ENCODE peak calls at places on chromosomes 16 and 17, in six cellular contexts. One of them, this sample, is unnamed.

GRCh38 chr17:12665263-12666210 is at the start of gene MYOCD:
- DNase-seq in GM23248: peak; percentile 37
- DNase-seq in cardiac muscle cell: peak; percentile 97
- DNase-seq in adipocyte: peak; percentile 71
- DNase-seq in right lobe of liver: peak; percentile 19
- DNase-seq in ovary: peak; percentile 64
- DNase-seq in this sample: peak; percentile 79

GRCh38 chr16:3819741-3820724 is 60.5 kb downstream of the CREBBP start:
- DNase-seq in GM23248: peak; percentile 84
- DNase-seq in cardiac muscle cell: peak; percentile 75
- DNase-seq in adipocyte: peak; percentile 95
- DNase-seq in right lobe of liver: no peak
- DNase-seq in ovary: peak; percentile 47
- DNase-seq in this sample: no peak

GRCh38 chr17:49108318-49108717 is 24.3 kb upstream of the B4GALNT2 start:
- DNase-seq in GM23248: peak; percentile 77
- DNase-seq in cardiac muscle cell: no peak
- DNase-seq in adipocyte: peak; percentile 44
- DNase-seq in right lobe of liver: no peak
- DNase-seq in ovary: no peak
- DNase-seq in this sample: no peak

GRCh38 chr16:79213214-79213613 is 387.3 kb downstream of the MAF start:
- DNase-seq in GM23248: peak; percentile 4
- DNase-seq in cardiac muscle cell: no peak
- DNase-seq in adipocyte: no peak
- DNase-seq in right lobe of liver: peak; percentile 25
- DNase-seq in ovary: no peak
- DNase-seq in this sample: no peak

GRCh38 chr17:21285164-21286065 is 904 bp downstream of the MAP2K3 start:
- DNase-seq in GM23248: peak; percentile 78
- DNase-seq in cardiac muscle cell: peak; percentile 17
- DNase-seq in adipocyte: peak; percentile 62
- DNase-seq in right lobe of liver: peak; percentile 46
- DNase-seq in ovary: peak; percentile 61
- DNase-seq in this sample: peak; percentile 69

GRCh38 chr16:24499193-24499814 is 40.1 kb upstream of the RBBP6 start:
- DNase-seq in GM23248: peak; percentile 53
- DNase-seq in cardiac muscle cell: peak; percentile 65
- DNase-seq in adipocyte: peak; percentile 37
- DNase-seq in right lobe of liver: no peak
- DNase-seq in ovary: no peak
- DNase-seq in this sample: no peak

GRCh38 chr17:77889866-77890760 is 68.4 kb upstream of the TNRC6C start:
- DNase-seq in GM23248: no peak
- DNase-seq in cardiac muscle cell: no peak
- DNase-seq in adipocyte: no peak
- DNase-seq in right lobe of liver: peak; percentile 8
- DNase-seq in ovary: no peak
- DNase-seq in this sample: no peak

GRCh38 chr17:77297693-77298666 is 157.2 kb downstream of the SEC14L1 start:
- DNase-seq in GM23248: no peak
- DNase-seq in cardiac muscle cell: no peak
- DNase-seq in adipocyte: no peak
- DNase-seq in right lobe of liver: no peak
- DNase-seq in ovary: no peak
- DNase-seq in this sample: no peak

GRCh38 chr16:50146479-50147435 is 6.3 kb upstream of the TENT4B start:
- DNase-seq in GM23248: no peak
- DNase-seq in cardiac muscle cell: no peak
- DNase-seq in adipocyte: peak; percentile 24
- DNase-seq in right lobe of liver: no peak
- DNase-seq in ovary: no peak
- DNase-seq in this sample: no peak

GRCh38 chr16:48098472-48098871 is 57.3 kb downstream of the ABCC12 start:
- DNase-seq in GM23248: no peak
- DNase-seq in cardiac muscle cell: no peak
- DNase-seq in adipocyte: no peak
- DNase-seq in right lobe of liver: no peak
- DNase-seq in ovary: no peak
- DNase-seq in this sample: no peak

GRCh38 chr17:5635949-5636348 is 51.6 kb upstream of the NLRP1 start:
- DNase-seq in GM23248: no peak
- DNase-seq in cardiac muscle cell: no peak
- DNase-seq in adipocyte: no peak
- DNase-seq in right lobe of liver: no peak
- DNase-seq in ovary: no peak
- DNase-seq in this sample: no peak

GRCh38 chr17:81388091-81388611 is 7.1 kb upstream of the BAHCC1 start:
- DNase-seq in GM23248: no peak
- DNase-seq in cardiac muscle cell: no peak
- DNase-seq in adipocyte: no peak
- DNase-seq in right lobe of liver: peak; percentile 29
- DNase-seq in ovary: peak; percentile 46
- DNase-seq in this sample: no peak

GRCh38 chr16:87414251-87414680 is 22.1 kb downstream of the MAP1LC3B start:
- DNase-seq in GM23248: no peak
- DNase-seq in cardiac muscle cell: no peak
- DNase-seq in adipocyte: no peak
- DNase-seq in right lobe of liver: no peak
- DNase-seq in ovary: peak; percentile 9
- DNase-seq in this sample: no peak

GRCh38 chr16:588639-588888 is 1.3 kb upstream of the RAB40C start:
- DNase-seq in GM23248: peak; percentile 92
- DNase-seq in cardiac muscle cell: peak; percentile 77
- DNase-seq in adipocyte: peak; percentile 83
- DNase-seq in right lobe of liver: no peak
- DNase-seq in ovary: no peak
- DNase-seq in this sample: peak; percentile 59

GRCh38 chr16:57643166-57643813 is 14.9 kb downstream of the ADGRG1 start:
- DNase-seq in GM23248: peak; percentile 82
- DNase-seq in cardiac muscle cell: no peak
- DNase-seq in adipocyte: peak; percentile 40
- DNase-seq in right lobe of liver: no peak
- DNase-seq in ovary: no peak
- DNase-seq in this sample: no peak

GRCh38 chr17:68343976-68344375 is 52.7 kb downstream of the ARSG start:
- DNase-seq in GM23248: no peak
- DNase-seq in cardiac muscle cell: no peak
- DNase-seq in adipocyte: no peak
- DNase-seq in right lobe of liver: no peak
- DNase-seq in ovary: no peak
- DNase-seq in this sample: no peak

GRCh38 chr16:4376820-4377572 is 5.3 kb downstream of the VASN start:
- DNase-seq in GM23248: no peak
- DNase-seq in cardiac muscle cell: no peak
- DNase-seq in adipocyte: peak; percentile 64
- DNase-seq in right lobe of liver: no peak
- DNase-seq in ovary: no peak
- DNase-seq in this sample: peak; percentile 48

GRCh38 chr17:50923611-50924010 is 57.5 kb upstream of the TOB1 start:
- DNase-seq in GM23248: no peak
- DNase-seq in cardiac muscle cell: no peak
- DNase-seq in adipocyte: no peak
- DNase-seq in right lobe of liver: no peak
- DNase-seq in ovary: no peak
- DNase-seq in this sample: no peak

DNA sequence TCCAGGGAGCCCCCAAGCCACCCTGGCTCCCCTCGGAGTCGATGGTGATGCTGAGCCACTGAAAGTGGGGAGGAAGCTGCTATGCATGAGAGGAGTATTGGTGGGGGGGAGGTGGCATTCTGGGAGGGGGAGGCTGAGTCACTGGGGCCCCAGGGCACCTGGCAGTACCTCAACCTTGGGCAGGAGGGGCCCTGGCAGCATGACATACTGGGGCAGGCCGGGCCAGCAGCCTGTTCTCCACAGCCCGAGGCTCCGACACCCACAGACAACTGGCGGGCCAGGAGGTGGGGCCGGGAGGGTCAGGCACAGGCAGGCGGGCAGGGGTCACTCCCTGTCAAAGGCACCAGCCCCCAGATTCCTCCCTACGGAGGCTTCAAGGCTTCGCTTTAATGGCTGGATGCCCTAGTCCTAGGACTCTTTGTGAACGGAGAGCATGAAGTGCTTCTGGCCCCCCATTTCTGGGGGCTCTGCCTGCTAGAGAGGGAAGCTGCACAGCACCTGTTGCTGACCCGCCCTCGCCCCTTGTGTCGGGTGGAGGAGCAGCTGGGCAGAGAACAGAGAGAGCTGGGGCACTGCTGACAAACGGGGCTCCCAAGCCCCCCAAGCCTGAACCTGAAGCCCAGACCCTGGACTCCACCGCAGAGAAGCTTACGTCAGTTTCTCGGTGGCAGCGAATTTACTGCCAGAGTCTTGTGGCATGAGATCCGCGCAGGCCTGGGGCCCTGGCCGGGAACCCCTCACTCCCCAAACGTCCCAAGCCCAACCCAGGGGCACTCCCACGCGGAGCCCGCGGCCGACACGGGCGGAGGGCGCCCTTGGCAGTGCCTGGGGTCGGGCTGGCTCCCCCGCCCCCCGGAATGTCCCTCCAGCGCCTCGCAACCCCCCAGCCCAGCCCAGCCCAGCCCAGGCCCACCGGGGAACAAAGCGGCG is 773 bp downstream of the CASKIN2 start:
- DNase-seq in GM23248: peak; percentile 43
- DNase-seq in cardiac muscle cell: peak; percentile 56
- DNase-seq in adipocyte: peak; percentile 59
- DNase-seq in right lobe of liver: peak; percentile 78
- DNase-seq in ovary: peak; percentile 73
- DNase-seq in this sample: peak; percentile 66
- H3K4me3 ChIP-seq in GM23248: peak overlapping the region; percentile 76
- H3K4me3 ChIP-seq in cardiac muscle cell: peak overlapping the region; percentile 50
- H3K4me3 ChIP-seq in adipocyte: peak overlapping the region; percentile 91
- H3K4me3 ChIP-seq in right lobe of liver: peak overlapping the region; percentile 93
- H3K4me3 ChIP-seq in ovary: peak overlapping the region; percentile 94
- H3K4me3 ChIP-seq in this sample: peak overlapping the region; percentile 88

GRCh38 chr16:81455720-81456494 is 11.3 kb downstream of the CMIP start:
- DNase-seq in GM23248: no peak
- DNase-seq in cardiac muscle cell: no peak
- DNase-seq in adipocyte: no peak
- DNase-seq in right lobe of liver: no peak
- DNase-seq in ovary: no peak
- DNase-seq in this sample: no peak

GRCh38 chr16:81458149-81458669 is 13.6 kb downstream of the CMIP start:
- DNase-seq in GM23248: no peak
- DNase-seq in cardiac muscle cell: no peak
- DNase-seq in adipocyte: no peak
- DNase-seq in right lobe of liver: no peak
- DNase-seq in ovary: no peak
- DNase-seq in this sample: no peak

GRCh38 chr16:81456523-81457325 is 12.1 kb downstream of the CMIP start:
- DNase-seq in GM23248: no peak
- DNase-seq in cardiac muscle cell: no peak
- DNase-seq in adipocyte: no peak
- DNase-seq in right lobe of liver: peak; percentile 83
- DNase-seq in ovary: no peak
- DNase-seq in this sample: no peak

GRCh38 chr16:81458827-81459598 is 14.4 kb downstream of the CMIP start:
- DNase-seq in GM23248: no peak
- DNase-seq in cardiac muscle cell: no peak
- DNase-seq in adipocyte: no peak
- DNase-seq in right lobe of liver: no peak
- DNase-seq in ovary: no peak
- DNase-seq in this sample: no peak

DNA sequence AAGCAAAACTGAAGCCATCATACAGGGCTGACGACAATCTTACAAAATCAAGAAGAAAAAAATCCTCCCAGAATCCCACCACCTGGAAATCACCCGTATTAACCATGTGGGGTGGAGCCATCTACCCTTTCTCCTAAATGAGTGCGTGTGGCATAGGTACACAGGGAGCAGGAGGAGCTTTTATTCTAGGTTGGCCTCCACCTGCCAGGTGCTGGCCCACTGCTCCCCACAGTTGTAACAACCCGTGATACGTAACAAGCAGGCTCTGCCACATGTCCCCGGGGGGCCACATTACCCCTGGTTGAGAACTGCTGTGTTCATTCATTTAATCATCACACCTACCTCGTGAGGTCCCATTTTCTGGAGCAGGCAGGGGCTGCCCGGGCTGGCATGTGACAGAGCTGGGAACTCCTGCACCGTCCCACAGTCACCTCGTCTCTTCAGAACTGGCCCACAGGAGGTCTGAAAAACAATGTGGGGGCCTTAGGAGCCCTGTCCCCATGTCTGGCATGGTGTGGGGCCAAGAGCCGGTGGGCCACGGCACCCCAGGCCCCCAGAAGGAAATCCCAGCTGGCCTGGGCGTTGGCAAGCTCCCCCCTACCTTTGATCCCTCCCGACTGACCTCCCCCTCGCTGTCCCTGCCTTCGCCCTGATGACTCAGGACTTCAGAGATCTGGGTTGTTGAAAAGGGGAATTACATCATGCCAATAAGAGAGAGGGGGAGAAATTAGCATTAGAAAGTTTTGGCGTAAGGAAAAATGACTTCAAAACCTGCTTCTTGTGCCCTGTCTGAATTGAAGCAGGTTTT is 12.9 kb downstream of the CMIP start:
- DNase-seq in GM23248: peak; percentile 89
- DNase-seq in cardiac muscle cell: no peak
- DNase-seq in adipocyte: peak; percentile 71
- DNase-seq in right lobe of liver: peak; percentile 76
- DNase-seq in ovary: no peak
- DNase-seq in this sample: no peak
- H3K4me3 ChIP-seq in GM23248: peak overlapping the region; percentile 26
- H3K4me3 ChIP-seq in cardiac muscle cell: no peak overlapping the region
- H3K4me3 ChIP-seq in adipocyte: no peak overlapping the region
- H3K4me3 ChIP-seq in right lobe of liver: peak overlapping the region; percentile 59
- H3K4me3 ChIP-seq in ovary: no peak overlapping the region
- H3K4me3 ChIP-seq in this sample: no peak overlapping the region

GRCh38 chr16:22120440-22120839 is 28.1 kb downstream of the VWA3A start:
- DNase-seq in GM23248: no peak
- DNase-seq in cardiac muscle cell: peak; percentile 8
- DNase-seq in adipocyte: no peak
- DNase-seq in right lobe of liver: no peak
- DNase-seq in ovary: no peak
- DNase-seq in this sample: no peak
- H3K4me3 ChIP-seq in GM23248: no peak overlapping the region
- H3K4me3 ChIP-seq in cardiac muscle cell: no peak overlapping the region
- H3K4me3 ChIP-seq in adipocyte: no peak overlapping the region
- H3K4me3 ChIP-seq in right lobe of liver: no peak overlapping the region
- H3K4me3 ChIP-seq in ovary: no peak overlapping the region
- H3K4me3 ChIP-seq in this sample: no peak overlapping the region

GRCh38 chr17:75830168-75831031 is 13.8 kb downstream of the UNC13D start:
- DNase-seq in GM23248: peak; percentile 20
- DNase-seq in cardiac muscle cell: peak; percentile 51
- DNase-seq in adipocyte: peak; percentile 28
- DNase-seq in right lobe of liver: no peak
- DNase-seq in ovary: no peak
- DNase-seq in this sample: no peak

GRCh38 chr17:75834279-75834920 is 9.8 kb downstream of the UNC13D start:
- DNase-seq in GM23248: no peak
- DNase-seq in cardiac muscle cell: no peak
- DNase-seq in adipocyte: no peak
- DNase-seq in right lobe of liver: no peak
- DNase-seq in ovary: no peak
- DNase-seq in this sample: no peak

GRCh38 chr17:75831032-75831567 is 13.1 kb downstream of the UNC13D start:
- DNase-seq in GM23248: no peak
- DNase-seq in cardiac muscle cell: no peak
- DNase-seq in adipocyte: no peak
- DNase-seq in right lobe of liver: no peak
- DNase-seq in ovary: no peak
- DNase-seq in this sample: no peak

GRCh38 chr17:75832164-75832651 is 12.0 kb downstream of the UNC13D start:
- DNase-seq in GM23248: peak; percentile 76
- DNase-seq in cardiac muscle cell: no peak
- DNase-seq in adipocyte: no peak
- DNase-seq in right lobe of liver: no peak
- DNase-seq in ovary: no peak
- DNase-seq in this sample: no peak

GRCh38 chr17:75832652-75833400 is 11.4 kb downstream of the UNC13D start:
- DNase-seq in GM23248: no peak
- DNase-seq in cardiac muscle cell: peak; percentile 61
- DNase-seq in adipocyte: no peak
- DNase-seq in right lobe of liver: no peak
- DNase-seq in ovary: no peak
- DNase-seq in this sample: no peak
- H3K4me3 ChIP-seq in GM23248: no peak overlapping the region
- H3K4me3 ChIP-seq in cardiac muscle cell: no peak overlapping the region
- H3K4me3 ChIP-seq in adipocyte: no peak overlapping the region
- H3K4me3 ChIP-seq in right lobe of liver: no peak overlapping the region
- H3K4me3 ChIP-seq in ovary: no peak overlapping the region
- H3K4me3 ChIP-seq in this sample: no peak overlapping the region